ENCODE peak calls at places on chromosomes 16 and 17, in five cellular contexts. B is neural progenitor cell, O is mammary epithelial cell, V is left ventricle myocardium inferior, R is tibial nerve. T is an unnamed sample.
A peak's percentile ranks its signal among the peaks of the same experiment; 100 is the strongest.

GRCh38 chr17:27280527-27280926 is 13.4 kb upstream of the WSB1 start:
- DNase-seq in B (no peak), O (no peak), V (no peak), R (no peak), T (no peak)

GRCh38 chr16:3182608-3183444 is 5.2 kb upstream of the OR1F1 start:
- DNase-seq in B (peak; percentile 73), O (peak; percentile 77), V (no peak), R (no peak), T (no peak)

GRCh38 chr16:75252946-75253911 is 1.8 kb upstream of the BCAR1 start:
- DNase-seq in B (peak; percentile 78), O (no peak), V (no peak), R (no peak), T (no peak)

GRCh38 chr16:83722501-83723183 is 85.1 kb upstream of the HSBP1 start:
- DNase-seq in B (no peak), O (no peak), V (no peak), R (no peak), T (no peak)

GRCh38 chr17:27654654-27655524 is 23.9 kb downstream of the LGALS9 start:
- DNase-seq in B (peak; percentile 86), O (peak; percentile 47), V (peak; percentile 65), R (peak; percentile 72), T (peak; percentile 23)

GRCh38 chr16:88478889-88479794 is 26.1 kb downstream of the ZFPM1 start:
- DNase-seq in B (no peak), O (no peak), V (no peak), R (no peak), T (no peak)

GRCh38 chr16:49023095-49023494 is 258.5 kb downstream of the CBLN1 start:
- DNase-seq in B (no peak), O (peak; percentile 89), V (no peak), R (no peak), T (no peak)

GRCh38 chr17:13862341-13862740 is 207.0 kb upstream of the COX10 start:
- DNase-seq in B (no peak), O (no peak), V (no peak), R (no peak), T (no peak)

GRCh38 chr16:30670072-30670824 is 12.0 kb downstream of the FBRS start:
- DNase-seq in B (no peak), O (no peak), V (no peak), R (no peak), T (no peak)

GRCh38 chr16:57765160-57765728 is 29.7 kb downstream of the KATNB1 start:
- DNase-seq in B (no peak), O (no peak), V (no peak), R (no peak), T (no peak)

GRCh38 chr17:1638171-1638583 is 7.4 kb downstream of the SCARF1 start:
- DNase-seq in B (peak; percentile 79), O (no peak), V (no peak), R (no peak), T (no peak)

GRCh38 chr16:15686287-15686686 is 36.2 kb downstream of the NDE1 start:
- DNase-seq in B (no peak), O (no peak), V (no peak), R (no peak), T (no peak)

GRCh38 chr16:15689290-15689689 is 39.2 kb downstream of the NDE1 start:
- DNase-seq in B (no peak), O (no peak), V (no peak), R (no peak), T (no peak)

GRCh38 chr16:15690296-15690695 is 40.3 kb downstream of the NDE1 start:
- DNase-seq in B (no peak), O (no peak), V (no peak), R (no peak), T (peak; percentile 21)

GRCh38 chr16:15694499-15694898 is 44.5 kb downstream of the NDE1 start:
- DNase-seq in B (no peak), O (no peak), V (no peak), R (no peak), T (no peak)

GRCh38 chr16:15691046-15691445 is 41.0 kb downstream of the NDE1 start:
- DNase-seq in B (no peak), O (no peak), V (no peak), R (no peak), T (no peak)
- H3K36me3 ChIP-seq in B (no peaks in the 10 kb centered on the region), O (peaks cover 39% of the 10 kb centered on the region), V (peaks cover 91% of the 10 kb centered on the region), R (no peaks in the 10 kb centered on the region), T (peaks cover 35% of the 10 kb centered on the region)

DNA sequence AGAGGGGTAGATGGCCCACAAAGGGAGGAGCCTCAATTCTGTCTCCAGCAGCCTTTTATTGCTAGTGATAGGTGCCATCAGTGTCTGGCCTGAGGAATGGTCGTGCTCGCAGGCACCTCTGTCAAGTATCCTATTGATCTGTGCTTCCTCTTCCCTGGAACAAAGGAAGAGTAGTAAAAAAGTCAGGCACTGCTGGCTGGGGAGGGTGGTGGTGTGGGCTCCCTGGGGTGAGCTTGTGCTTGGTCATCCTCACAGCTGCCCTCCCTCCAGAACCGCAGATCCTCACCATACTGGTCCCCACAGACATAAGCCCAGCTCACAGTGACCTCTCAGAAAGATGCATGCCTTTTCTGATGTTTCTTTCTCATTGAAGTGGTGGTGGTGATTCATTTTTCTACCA is 15.0 kb upstream of the SALL1 start:
- DNase-seq in B (no peak), O (no peak), V (no peak), R (no peak), T (no peak)
- H3K36me3 ChIP-seq in B (no peaks in the 10 kb centered on the region), O (no peaks in the 10 kb centered on the region), V (no peaks in the 10 kb centered on the region), R (no peaks in the 10 kb centered on the region), T (no peaks in the 10 kb centered on the region)

DNA sequence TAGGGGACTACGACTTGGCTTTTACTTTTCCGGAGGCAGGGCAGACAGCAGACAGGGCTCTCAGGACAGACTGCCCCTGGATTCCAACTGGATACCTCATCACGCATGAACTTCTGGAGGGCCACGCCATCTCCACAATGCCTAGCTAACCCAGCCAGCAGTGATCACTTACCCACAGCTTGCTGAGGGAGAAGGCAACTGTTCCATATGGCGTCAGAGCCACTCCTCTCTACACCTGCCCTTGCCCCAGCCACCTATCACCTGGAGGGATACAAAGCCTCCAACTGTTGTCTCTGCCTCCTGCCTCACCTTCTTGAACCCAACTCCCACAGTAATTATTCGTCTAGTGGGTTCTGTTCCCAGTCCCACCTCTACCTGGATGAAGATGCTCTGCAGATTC is 8.8 kb downstream of the MYO19 start:
- DNase-seq in B (no peak), O (no peak), V (no peak), R (no peak), T (no peak)
- H3K36me3 ChIP-seq in B (peaks cover 7% of the 10 kb centered on the region), O (peaks cover 41% of the 10 kb centered on the region), V (peaks cover 78% of the 10 kb centered on the region), R (peaks cover 2% of the 10 kb centered on the region), T (peaks cover 26% of the 10 kb centered on the region)

GRCh38 chr16:85796599-85796998 is 2.7 kb downstream of the EMC8 start:
- DNase-seq in B (no peak), O (no peak), V (no peak), R (no peak), T (no peak)
- H3K36me3 ChIP-seq in B (peaks cover 7% of the 10 kb centered on the region), O (peaks cover 13% of the 10 kb centered on the region), V (peaks cover 50% of the 10 kb centered on the region), R (no peaks in the 10 kb centered on the region), T (peaks cover 15% of the 10 kb centered on the region)

GRCh38 chr17:78873519-78874340 is 29.3 kb downstream of the CEP295NL start:
- DNase-seq in B (peak; percentile 33), O (peak; percentile 21), V (peak; percentile 57), R (no peak), T (no peak)
- H3K36me3 ChIP-seq in B (no peaks in the 10 kb centered on the region), O (no peaks in the 10 kb centered on the region), V (peaks cover 46% of the 10 kb centered on the region), R (no peaks in the 10 kb centered on the region), T (peaks cover 27% of the 10 kb centered on the region)

DNA sequence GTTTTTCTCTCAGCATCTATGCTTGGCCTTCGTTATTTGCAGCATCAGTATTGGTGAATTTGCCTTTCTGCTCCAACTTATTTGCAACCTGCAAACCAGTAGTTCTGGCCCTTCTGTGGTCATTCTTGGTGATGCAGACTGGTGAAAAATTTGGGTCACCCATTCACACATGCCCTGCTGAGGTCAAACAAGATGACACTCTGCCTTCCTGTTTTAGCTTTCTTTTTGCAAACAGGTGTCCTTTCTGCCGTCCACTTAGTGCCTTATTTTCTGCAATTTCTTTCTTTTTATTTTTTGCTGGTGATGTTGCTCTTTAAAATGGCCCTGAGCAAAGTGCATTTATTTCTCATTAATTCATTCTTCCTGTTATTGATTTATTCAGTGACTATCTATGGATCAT is 31.3 kb downstream of the PLCG2 start:
- DNase-seq in B (no peak), O (no peak), V (no peak), R (no peak), T (no peak)
- H3K36me3 ChIP-seq in B (no peaks in the 10 kb centered on the region), O (no peaks in the 10 kb centered on the region), V (no peaks in the 10 kb centered on the region), R (no peaks in the 10 kb centered on the region), T (no peaks in the 10 kb centered on the region)

GRCh38 chr17:30483159-30483558 is 6.0 kb downstream of the GOSR1 start:
- DNase-seq in B (no peak), O (no peak), V (no peak), R (no peak), T (no peak)
- H3K36me3 ChIP-seq in B (peaks cover 48% of the 10 kb centered on the region), O (peaks cover 46% of the 10 kb centered on the region), V (peaks cover 85% of the 10 kb centered on the region), R (no peaks in the 10 kb centered on the region), T (peaks cover 41% of the 10 kb centered on the region)

GRCh38 chr16:4902038-4902437 is 34.9 kb downstream of the PPL start:
- DNase-seq in B (no peak), O (no peak), V (no peak), R (no peak), T (no peak)
- H3K36me3 ChIP-seq in B (no peaks in the 10 kb centered on the region), O (peaks cover 16% of the 10 kb centered on the region), V (peaks cover 9% of the 10 kb centered on the region), R (no peaks in the 10 kb centered on the region), T (peaks cover 14% of the 10 kb centered on the region)

GRCh38 chr16:87419971-87420370 is 27.8 kb downstream of the MAP1LC3B start:
- DNase-seq in B (no peak), O (no peak), V (no peak), R (no peak), T (no peak)
- H3K36me3 ChIP-seq in B (no peaks in the 10 kb centered on the region), O (peaks cover 4% of the 10 kb centered on the region), V (peaks cover 85% of the 10 kb centered on the region), R (peaks cover 2% of the 10 kb centered on the region), T (peaks cover 50% of the 10 kb centered on the region)